ENCODE peak calls at places on chromosome 1, in eight cellular contexts. P is neural crest cell; U is GM20000; M is fibroblast of mammary gland; S is MM.1S; F is HCT116; I is CD4-positive, alpha-beta T cell; D is AG09319. E is an unnamed sample.

GRCh38 chr1:26021647-26022403 is at the start of gene EXTL1:
- DNase-seq in I (no peak), M (no peak), D (no peak), S (no peak), P (peak; percentile 63), F (no peak), U (no peak), E (no peak)

GRCh38 chr1:185656663-185657062 is 77.5 kb upstream of the HMCN1 start:
- DNase-seq in F (no peak), U (no peak), D (no peak), P (no peak), S (no peak), M (no peak), I (no peak), E (no peak)

GRCh38 chr1:78325293-78325692 is 165.5 kb upstream of the PTGFR start:
- DNase-seq in F (no peak), D (no peak), S (no peak), I (no peak), U (no peak), P (no peak), M (no peak), E (no peak)

GRCh38 chr1:178495158-178495557 is 1.6 kb downstream of the CLEC20A start:
- DNase-seq in F (no peak), P (no peak), D (no peak), M (no peak), I (no peak), S (no peak), U (no peak), E (no peak)

GRCh38 chr1:226820935-226821718 is 49.3 kb upstream of the PSEN2 start:
- DNase-seq in D (peak; percentile 87), S (no peak), M (peak; percentile 100), U (no peak), F (no peak), I (no peak), P (no peak), E (no peak)

GRCh38 chr1:3491291-3492246 is 37.1 kb downstream of the ARHGEF16 start:
- DNase-seq in D (no peak), U (peak; percentile 93), S (peak; percentile 59), I (peak; percentile 85), M (peak; percentile 21), F (peak; percentile 19), P (peak; percentile 88), E (peak; percentile 75)

GRCh38 chr1:61012365-61012764 is 70.0 kb upstream of the NFIA start:
- DNase-seq in F (no peak), S (no peak), D (no peak), I (no peak), M (no peak), P (no peak), U (no peak), E (no peak)

GRCh38 chr1:35301674-35302392 is 33.3 kb downstream of the ZMYM4 start:
- DNase-seq in I (no peak), S (no peak), M (no peak), U (no peak), F (no peak), D (no peak), P (no peak), E (no peak)

GRCh38 chr1:107661142-107661541 is 303.8 kb downstream of the VAV3 start:
- DNase-seq in M (no peak), I (no peak), D (no peak), S (no peak), F (no peak), P (no peak), U (no peak), E (no peak)

GRCh38 chr1:155173478-155174333 is at the start of gene TRIM46:
- DNase-seq in P (no peak), D (no peak), U (peak; percentile 81), M (peak; percentile 36), S (no peak), F (no peak), I (no peak), E (no peak)

GRCh38 chr1:41504126-41505035 is 19.9 kb upstream of the EDN2 start:
- DNase-seq in F (peak; percentile 63), S (peak; percentile 66), I (no peak), U (no peak), M (peak; percentile 65), P (no peak), D (peak; percentile 27), E (peak; percentile 55)

GRCh38 chr1:202638019-202638887 is 72.0 kb downstream of the SYT2 start:
- DNase-seq in M (no peak), D (no peak), U (no peak), F (no peak), S (no peak), P (no peak), I (no peak), E (no peak)

GRCh38 chr1:110914676-110915075 is 41.7 kb downstream of the CD53 start:
- DNase-seq in S (no peak), I (no peak), U (no peak), D (no peak), P (no peak), F (no peak), M (no peak), E (no peak)

GRCh38 chr1:6168947-6169586 is 11.1 kb downstream of the CHD5 start:
- DNase-seq in S (no peak), D (no peak), P (no peak), F (no peak), U (no peak), M (no peak), I (no peak), E (no peak)

GRCh38 chr1:9368356-9368755 is 75.7 kb downstream of the SPSB1 start:
- DNase-seq in F (no peak), M (no peak), I (no peak), U (no peak), P (no peak), S (no peak), D (no peak), E (no peak)
- TF ChIP-seq CTCF in F (no peak), M (no peak), I (no peak), U (no peak), P (no peak), S (no peak), D (no peak), E (no peak)

GRCh38 chr1:221887091-221887746 is 145.3 kb upstream of the DUSP10 start:
- DNase-seq in I (no peak), S (no peak), M (peak; percentile 96), D (peak; percentile 49), U (no peak), F (peak; percentile 46), P (no peak), E (peak; percentile 91)
- TF ChIP-seq CTCF in I (no peak), S (no peak), M (no peak), D (no peak), U (no peak), F (no peak), P (no peak), E (peak; percentile 23)

DNA sequence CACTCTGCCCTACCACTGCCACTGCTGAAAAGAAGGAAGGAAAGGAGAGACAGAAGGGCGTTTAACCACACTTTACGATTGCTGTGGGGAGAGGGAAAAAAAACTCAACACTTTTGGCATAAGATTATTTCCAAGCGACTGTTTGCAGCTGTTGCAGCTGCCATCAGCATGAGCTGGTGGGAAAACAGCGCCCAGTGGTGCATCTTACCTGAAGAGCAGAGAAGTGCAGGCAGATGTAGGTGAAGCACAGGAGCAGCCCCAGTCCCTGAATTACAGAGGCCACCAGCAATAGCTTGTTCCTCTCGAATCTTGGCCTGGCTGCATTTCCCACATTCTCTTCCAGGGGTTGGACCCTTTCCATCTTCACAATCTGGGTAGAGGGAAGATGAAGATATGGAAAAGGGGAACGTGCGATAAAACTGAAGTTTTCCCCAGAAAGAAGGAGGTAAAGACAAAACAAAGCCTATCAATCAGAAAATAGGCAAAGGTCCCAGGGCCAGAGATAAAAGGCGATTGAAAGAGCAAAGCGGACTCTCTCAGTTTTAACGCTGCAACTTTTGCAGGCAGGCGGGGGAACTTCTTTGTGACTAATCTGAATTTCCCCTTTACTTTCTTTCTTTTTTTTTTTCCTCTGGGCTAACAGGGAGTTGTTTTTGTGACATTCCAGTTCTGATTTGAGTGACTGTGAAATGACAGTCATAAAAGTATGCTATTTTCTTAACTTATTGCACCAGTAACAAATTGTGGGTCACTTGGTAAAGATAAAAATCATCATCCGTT is at the start of gene TNFSF4:
- DNase-seq in I (no peak), D (no peak), U (no peak), M (peak; percentile 41), S (no peak), P (no peak), F (no peak), E (no peak)
- TF ChIP-seq CTCF in I (no peak), D (no peak), U (no peak), M (no peak), S (no peak), P (no peak), F (no peak), E (no peak)

DNA sequence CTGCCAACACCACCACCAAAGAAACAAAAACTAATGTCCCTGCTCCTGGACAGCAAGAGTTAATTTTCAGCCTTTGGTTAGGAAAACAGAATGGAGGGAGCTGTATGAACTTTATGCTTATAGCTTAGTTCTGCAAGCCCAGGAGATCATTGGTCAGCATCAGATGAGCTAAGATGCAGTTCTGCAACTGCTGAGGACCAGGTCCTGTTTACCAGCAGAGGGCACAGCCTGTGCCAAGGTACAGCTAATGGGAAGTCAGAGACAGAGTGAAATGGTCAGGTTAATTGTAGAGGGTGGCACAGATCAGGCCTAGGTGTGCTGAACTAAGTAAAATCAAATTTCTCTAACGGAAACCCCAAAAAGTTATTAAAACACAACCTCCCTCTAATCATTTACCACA is 161.3 kb downstream of the ROR1 start:
- DNase-seq in P (no peak), I (no peak), F (no peak), U (no peak), S (peak; percentile 56), M (peak; percentile 55), D (no peak), E (peak; percentile 53)
- TF ChIP-seq CTCF in P (no peak), I (no peak), F (peak; percentile 39), U (no peak), S (peak; percentile 55), M (peak; percentile 41), D (peak; percentile 20), E (peak; percentile 39)